ENCODE peak calls at places on chromosome 21, in eight cellular contexts. Q is Caki2, K is brain microvascular endothelial cell, F is GM04504, T is Right ventricle myocardium superior, P is glutamatergic neuron, C is C1 segment of cervical spinal cord, I is gastrocnemius medialis. A is an unnamed sample.

GRCh38 chr21:36027352-36027751 is 33.0 kb downstream of the SETD4 start:
- DNase-seq in Q (no peak), K (no peak), F (no peak), T (no peak), P (no peak), C (no peak), I (no peak), A (no peak)

GRCh38 chr21:43687566-43688395 is 28.4 kb downstream of the RRP1B start:
- DNase-seq in Q (no peak), K (no peak), F (no peak), T (no peak), P (no peak), C (no peak), I (no peak), A (no peak)

GRCh38 chr21:42556476-42556875 is 42.8 kb downstream of the SLC37A1 start:
- DNase-seq in Q (no peak), K (no peak), F (no peak), T (no peak), P (peak; percentile 5), C (no peak), I (no peak), A (no peak)

GRCh38 chr21:31410763-31411278 is 66.8 kb upstream of the TIAM1 start:
- DNase-seq in Q (no peak), K (no peak), F (no peak), T (no peak), P (no peak), C (no peak), I (no peak), A (no peak)

GRCh38 chr21:40846566-40847411 is at the start of gene DSCAM:
- DNase-seq in Q (no peak), K (no peak), F (no peak), T (no peak), P (peak; percentile 77), C (no peak), I (no peak), A (no peak)

GRCh38 chr21:41830764-41831452 is 48.2 kb downstream of the PRDM15 start:
- DNase-seq in Q (no peak), K (no peak), F (no peak), T (peak; percentile 30), P (no peak), C (no peak), I (no peak), A (no peak)

GRCh38 chr21:35622612-35623011 is 437.7 kb downstream of the SETD4 start:
- DNase-seq in Q (no peak), K (no peak), F (no peak), T (no peak), P (no peak), C (no peak), I (no peak), A (no peak)

GRCh38 chr21:31931644-31932469 is 59.0 kb downstream of the HUNK start:
- DNase-seq in Q (no peak), K (no peak), F (no peak), T (no peak), P (no peak), C (no peak), I (no peak), A (no peak)

GRCh38 chr21:42659416-42660117 is 6.1 kb downstream of the PDE9A start:
- DNase-seq in Q (no peak), K (no peak), F (no peak), T (peak; percentile 31), P (no peak), C (no peak), I (no peak), A (no peak)

GRCh38 chr21:44439211-44439600 is 16.1 kb upstream of the LRRC3 start:
- DNase-seq in Q (no peak), K (no peak), F (no peak), T (peak; percentile 24), P (no peak), C (no peak), I (no peak), A (no peak)

A was measured in astrocyte of the spinal cord.